ENCODE peak calls at places on chromosomes 13 and 19, in four cellular contexts. I, D, G and A are unnamed samples.

GRCh38 chr13:90732049-90732448 is 615.4 kb upstream of the MIR17HG start:
- DNase-seq in I (peak; percentile 74), D (no peak), G (no peak), A (no peak)

GRCh38 chr19:8877854-8878705 is 45.9 kb downstream of the MBD3L1 start:
- DNase-seq in I (no peak), D (no peak), G (no peak), A (no peak)

GRCh38 chr13:57846600-57847173 is 215.1 kb downstream of the PCDH17 start:
- DNase-seq in I (no peak), D (no peak), G (no peak), A (no peak)

GRCh38 chr13:67298297-67298696 is 68.2 kb upstream of the PCDH9 start:
- DNase-seq in I (no peak), D (no peak), G (no peak), A (no peak)

GRCh38 chr13:94129490-94129894 is 350.0 kb downstream of the DCT start:
- DNase-seq in I (no peak), D (no peak), G (peak; percentile 31), A (no peak)

GRCh38 chr13:47067296-47067695 is 170.4 kb upstream of the HTR2A start:
- DNase-seq in I (no peak), D (no peak), G (no peak), A (no peak)

GRCh38 chr19:45913874-45914830 is at the start of gene NANOS2:
- DNase-seq in I (peak; percentile 94), D (peak; percentile 54), G (no peak), A (peak; percentile 43)

GRCh38 chr13:39273953-39274352 is 235.7 kb downstream of the NHLRC3 start:
- DNase-seq in I (peak; percentile 38), D (no peak), G (no peak), A (no peak)

GRCh38 chr13:100597253-100597652 is 8.7 kb upstream of the GGACT start:
- DNase-seq in I (no peak), D (no peak), G (no peak), A (no peak)

GRCh38 chr19:2166741-2167738 is 3.3 kb downstream of the DOT1L start:
- DNase-seq in I (peak; percentile 65), D (no peak), G (no peak), A (no peak)

GRCh38 chr13:75635101-75635620 is 969 bp upstream of the LMO7 start:
- DNase-seq in I (peak; percentile 46), D (no peak), G (peak; percentile 50), A (no peak)

GRCh38 chr19:40421468-40421778 is 4.4 kb downstream of the SERTAD1 start:
- DNase-seq in I (no peak), D (no peak), G (no peak), A (no peak)

GRCh38 chr13:55963934-55964333 is 1176.8 kb upstream of the PRR20A start:
- DNase-seq in I (no peak), D (no peak), G (no peak), A (no peak)

GRCh38 chr19:34217952-34218817 is 36.2 kb upstream of the GARRE1 start:
- DNase-seq in I (no peak), D (no peak), G (peak; percentile 92), A (no peak)

GRCh38 chr19:32662186-32662585 is 12.8 kb downstream of the ANKRD27 start:
- DNase-seq in I (no peak), D (no peak), G (peak; percentile 21), A (no peak)

GRCh38 chr19:29092712-29093552 is 120.0 kb downstream of the UQCRFS1 start:
- DNase-seq in I (peak; percentile 41), D (no peak), G (no peak), A (no peak)

GRCh38 chr19:49862411-49863253 is 4.7 kb downstream of the PNKP start:
- DNase-seq in I (peak; percentile 79), D (peak; percentile 62), G (peak; percentile 50), A (no peak)

GRCh38 chr19:44662686-44663085 is 8.6 kb upstream of the CEACAM19 start:
- DNase-seq in I (no peak), D (no peak), G (peak; percentile 56), A (no peak)

DNA sequence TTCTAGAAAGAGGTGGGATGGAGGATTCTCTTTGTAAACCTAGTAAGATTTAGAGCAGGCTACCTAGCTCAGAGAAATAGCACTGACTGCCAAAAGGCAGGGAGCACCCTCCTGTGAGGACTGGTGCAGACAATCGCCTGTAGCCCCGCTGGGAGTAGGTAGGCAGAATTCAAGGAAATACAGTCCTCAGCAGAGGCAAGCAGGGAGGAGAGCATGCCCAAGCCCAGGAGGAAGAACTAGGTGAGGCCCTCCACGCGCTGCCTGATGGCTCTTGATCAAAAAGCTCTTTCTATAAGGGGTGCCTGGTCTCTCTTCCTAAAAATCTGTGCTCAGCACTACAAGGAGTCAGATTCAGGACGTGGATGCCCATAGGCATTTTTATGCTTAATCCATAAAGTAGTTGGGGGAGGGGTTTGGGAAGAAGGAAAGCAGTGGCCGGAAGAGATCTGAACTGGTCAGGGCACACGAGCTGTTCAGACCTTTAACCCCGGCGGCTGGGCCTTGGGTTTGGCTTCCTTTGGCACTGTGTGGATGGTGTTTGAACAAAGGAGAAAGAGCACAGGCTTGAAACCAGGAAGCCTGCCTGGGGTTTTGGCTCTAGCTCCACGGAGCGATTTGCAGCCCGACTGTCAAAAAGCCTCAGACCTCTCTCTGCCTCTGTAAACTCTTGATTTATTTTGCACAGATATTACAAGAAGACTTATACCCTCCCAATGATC is 320.6 kb downstream of the FOXO1 start:
- DNase-seq in I (peak; percentile 46), D (no peak), G (no peak), A (no peak)
- H2BK12ac ChIP-seq in I (no peak overlapping the region), D (peak overlapping the region; percentile 64), G (no peak overlapping the region), A (no peak overlapping the region)

DNA sequence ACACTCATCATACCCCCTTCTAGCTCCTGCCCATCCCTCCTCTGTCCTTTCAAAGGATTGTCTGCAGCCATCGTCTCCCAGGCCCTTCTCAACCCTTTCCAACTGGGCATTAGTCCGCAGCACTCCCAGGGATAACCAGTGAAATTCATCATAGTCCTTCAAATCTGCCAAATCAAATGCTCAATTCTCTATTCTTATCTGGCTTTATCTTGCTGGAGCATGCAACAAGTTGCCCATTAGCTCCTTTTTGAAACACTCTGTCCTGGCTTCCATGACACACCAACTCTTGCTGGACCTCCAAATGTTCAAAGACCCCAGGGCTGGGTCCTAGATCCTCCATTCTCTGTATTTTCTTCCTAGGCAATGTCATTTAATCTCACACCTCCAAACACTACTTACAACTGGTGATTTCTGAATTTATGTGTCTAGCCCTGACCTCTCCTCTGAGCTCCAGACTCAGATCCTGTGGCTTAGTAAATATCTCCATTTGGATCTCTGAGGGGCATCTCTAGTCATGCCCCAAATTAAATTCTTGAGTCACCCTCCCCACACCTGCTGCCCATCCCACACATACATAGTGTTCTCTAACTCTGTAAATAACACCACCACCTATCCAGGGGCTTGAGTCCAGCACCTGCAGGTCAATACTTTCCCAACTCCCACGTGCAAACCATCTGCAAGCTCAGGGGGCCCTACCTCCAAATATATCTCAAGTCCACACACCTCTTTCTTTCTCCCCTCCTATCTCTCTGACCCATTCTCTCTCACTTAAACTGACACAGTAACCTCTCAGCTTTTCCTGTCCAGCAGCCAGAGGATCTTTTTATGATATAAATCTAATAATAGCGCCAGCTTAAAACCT is 9.1 kb upstream of the ANKRD10 start:
- DNase-seq in I (peak; percentile 15), D (no peak), G (no peak), A (no peak)
- H2AK5ac ChIP-seq in I (no peak overlapping the region), D (no peak overlapping the region), G (no peak overlapping the region), A (no peak overlapping the region)

DNA sequence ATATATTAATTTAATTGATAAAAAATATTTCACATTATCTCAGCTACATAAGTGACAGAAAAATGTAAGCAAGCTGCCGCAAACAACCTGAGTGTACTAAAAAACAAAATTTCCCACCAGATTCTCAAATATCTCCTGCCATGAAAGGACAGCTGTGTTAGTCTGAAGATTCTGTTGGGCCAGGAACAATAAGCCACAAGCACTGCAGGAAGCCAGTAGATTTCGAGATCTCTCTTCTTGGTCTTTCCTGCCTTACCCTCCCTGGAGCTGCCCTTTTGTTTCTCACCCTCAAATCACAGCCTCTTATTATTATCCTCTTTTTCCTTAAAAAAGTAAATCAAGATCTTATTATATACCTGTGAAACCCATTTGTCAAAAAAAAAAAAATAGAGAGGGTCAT is 165.6 kb downstream of the EFNB2 start:
- DNase-seq in I (no peak), D (no peak), G (no peak), A (no peak)
- H2BK12ac ChIP-seq in I (no peak overlapping the region), D (no peak overlapping the region), G (no peak overlapping the region), A (no peak overlapping the region)

DNA sequence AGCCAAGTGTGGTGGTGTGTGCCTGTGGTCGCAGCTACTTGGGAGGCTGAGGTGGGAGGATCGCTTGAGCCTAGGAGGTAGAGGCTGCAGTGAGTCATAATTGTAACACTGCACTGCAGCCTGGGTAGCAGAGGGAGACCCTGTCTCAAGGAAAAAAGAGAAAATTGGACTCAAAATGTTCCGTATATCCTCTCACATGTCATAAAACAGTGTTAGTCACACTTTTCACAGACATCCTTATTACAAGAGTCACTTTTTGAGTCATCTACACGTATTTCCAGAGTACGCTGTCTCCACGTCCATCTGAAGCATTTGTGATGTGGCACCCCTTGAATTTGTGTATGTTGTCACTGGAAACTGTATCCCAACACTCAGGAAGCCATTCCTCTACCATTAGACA is 133.0 kb downstream of the SIPA1L3 start:
- DNase-seq in I (no peak), D (no peak), G (peak; percentile 95), A (no peak)
- H2AK5ac ChIP-seq in I (no peak overlapping the region), D (no peak overlapping the region), G (peak overlapping the region; percentile 63), A (no peak overlapping the region)

GRCh38 chr19:52943134-52943883 is 19.4 kb downstream of the ZNF816 start:
- DNase-seq in I (no peak), D (no peak), G (no peak), A (no peak)

GRCh38 chr19:52942371-52943133 is 19.3 kb upstream of the ZNF888 start:
- DNase-seq in I (peak; percentile 94), D (no peak), G (peak; percentile 86), A (peak; percentile 79)

GRCh38 chr19:52945652-52946321 is 16.9 kb downstream of the ZNF816 start:
- DNase-seq in I (peak; percentile 73), D (no peak), G (no peak), A (no peak)

GRCh38 chr19:52941941-52942370 is 18.7 kb upstream of the ZNF888 start:
- DNase-seq in I (peak; percentile 46), D (no peak), G (peak; percentile 50), A (no peak)

DNA sequence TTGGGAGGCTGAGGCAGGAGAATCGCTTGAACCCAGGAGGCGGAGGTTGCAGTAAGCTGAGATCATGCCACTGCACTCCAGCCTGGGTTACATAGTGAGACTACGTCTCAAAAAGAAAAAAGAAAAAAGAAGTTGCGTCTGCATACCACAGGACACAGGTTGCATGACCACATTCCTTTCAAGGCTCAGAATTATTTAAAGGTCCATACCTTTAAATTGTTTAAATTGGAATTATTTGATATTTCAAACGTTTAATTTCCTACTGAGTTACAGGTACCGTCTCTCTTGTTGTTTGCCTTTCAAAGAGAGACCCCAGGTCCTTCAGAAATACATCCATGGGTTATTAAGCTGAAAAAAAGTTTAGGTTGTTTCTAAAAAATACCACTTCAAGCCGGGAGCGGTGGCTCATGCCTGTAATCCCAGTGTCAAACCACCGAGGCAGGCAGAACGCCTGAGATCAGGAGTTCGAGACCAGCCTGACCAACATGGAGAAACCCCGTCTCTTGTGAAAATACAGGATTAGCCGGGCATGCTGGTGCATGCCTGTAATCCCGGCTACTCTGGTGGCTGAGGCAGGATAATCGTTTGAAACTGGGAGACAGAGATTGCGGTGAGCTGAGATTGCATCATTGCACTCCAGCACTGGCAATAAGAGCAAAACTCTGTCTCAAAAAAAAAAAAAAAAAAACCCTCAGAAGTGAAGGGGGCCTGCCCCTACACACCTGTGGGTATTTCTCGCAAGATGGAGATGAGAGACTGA is 18.6 kb downstream of the ZNF816 start:
- DNase-seq in I (no peak), D (no peak), G (no peak), A (no peak)
- H2BK12ac ChIP-seq in I (peak overlapping the region; percentile 65), D (peak overlapping the region; percentile 63), G (no peak overlapping the region), A (peak overlapping the region; percentile 90)